ENCODE peak calls at places on chromosomes 6 and 20, in eight cellular contexts. X is SJSA1, F is GM04503, Z is KG1, J is psoas muscle, B is memory B cell, T is OCI-LY7, M is G401. S is an unnamed sample.

GRCh38 chr20:57013741-57014140 is 252.7 kb downstream of the BMP7 start:
- DNase-seq in F (no peak), T (no peak), Z (no peak), X (no peak), J (no peak), B (no peak), M (no peak), S (no peak)

GRCh38 chr6:99933129-99933528 is 60.9 kb downstream of the MCHR2 start:
- DNase-seq in M (no peak), J (no peak), B (no peak), T (no peak), X (no peak), Z (no peak), F (peak; percentile 75), S (no peak)

GRCh38 chr6:117504478-117505144 is 22.1 kb downstream of the DCBLD1 start:
- DNase-seq in Z (no peak), F (no peak), X (no peak), M (no peak), B (no peak), T (no peak), J (no peak), S (no peak)

GRCh38 chr6:166598441-166599138 is 12.1 kb upstream of the RAMACL start:
- DNase-seq in M (no peak), Z (no peak), F (peak; percentile 92), T (no peak), J (no peak), X (peak; percentile 80), B (no peak), S (no peak)

GRCh38 chr6:132820629-132821381 is 6.4 kb downstream of the RPS12 start:
- DNase-seq in M (peak; percentile 32), J (no peak), X (no peak), T (peak; percentile 31), B (no peak), Z (no peak), F (no peak), S (no peak)

GRCh38 chr6:68473433-68474210 is 161.5 kb upstream of the ADGRB3 start:
- DNase-seq in X (no peak), F (no peak), B (no peak), M (no peak), T (no peak), J (no peak), Z (no peak), S (no peak)

GRCh38 chr6:11645016-11645415 is 107.5 kb downstream of the TMEM170B start:
- DNase-seq in B (no peak), F (no peak), T (no peak), Z (no peak), J (no peak), M (no peak), X (no peak), S (no peak)

GRCh38 chr6:112307707-112308106 is 39.4 kb upstream of the RFPL4B start:
- DNase-seq in Z (no peak), F (no peak), B (peak; percentile 27), T (peak; percentile 7), X (no peak), J (no peak), M (no peak), S (no peak)

GRCh38 chr6:111871725-111872520 is 1.3 kb downstream of the FYN start:
- DNase-seq in X (no peak), B (no peak), Z (no peak), M (peak; percentile 72), F (no peak), J (no peak), T (peak; percentile 46), S (peak; percentile 40)

GRCh38 chr6:33082702-33083101 is 6.9 kb downstream of the HLA-DPB1 start:
- DNase-seq in X (no peak), F (no peak), Z (no peak), J (peak; percentile 67), B (no peak), M (peak; percentile 94), T (peak; percentile 59), S (no peak)

GRCh38 chr6:5989141-5989723 is 17.5 kb downstream of the NRN1 start:
- DNase-seq in M (no peak), Z (no peak), X (no peak), F (peak; percentile 98), T (no peak), J (peak; percentile 67), B (no peak), S (no peak)

GRCh38 chr20:62691485-62691884 is 17.2 kb upstream of the NTSR1 start:
- DNase-seq in Z (no peak), M (no peak), J (no peak), B (no peak), X (no peak), T (no peak), F (no peak), S (no peak)

GRCh38 chr20:43949741-43950618 is 35.3 kb downstream of the TOX2 start:
- DNase-seq in M (no peak), F (no peak), X (no peak), J (no peak), Z (peak; percentile 67), T (peak; percentile 64), B (no peak), S (no peak)

GRCh38 chr6:29762781-29763214 is 39.6 kb downstream of the HLA-F start:
- DNase-seq in T (no peak), X (no peak), M (no peak), Z (no peak), B (no peak), J (no peak), F (no peak), S (no peak)

GRCh38 chr20:36632147-36632486 is 13.9 kb downstream of the SLA2 start:
- DNase-seq in F (no peak), X (no peak), M (no peak), B (no peak), T (no peak), Z (no peak), J (no peak), S (no peak)

GRCh38 chr6:113564401-113565161 is 292.6 kb upstream of the MARCKS start:
- DNase-seq in M (peak; percentile 99), B (peak; percentile 32), F (peak; percentile 94), J (peak; percentile 78), T (no peak), X (peak; percentile 65), Z (no peak), S (peak; percentile 67)

GRCh38 chr20:9613871-9614270 is 99.5 kb downstream of the LAMP5 start:
- DNase-seq in Z (no peak), J (no peak), F (no peak), X (no peak), B (no peak), T (no peak), M (no peak), S (no peak)

GRCh38 chr6:142746524-142746923 is 198.5 kb downstream of the HIVEP2 start:
- DNase-seq in J (no peak), B (peak; percentile 18), T (peak; percentile 67), X (peak; percentile 49), Z (no peak), F (no peak), M (no peak), S (no peak)

GRCh38 chr6:30171677-30172471 is 8.5 kb downstream of the TRIM15 start:
- DNase-seq in F (no peak), B (no peak), J (no peak), T (peak; percentile 15), X (no peak), Z (no peak), M (no peak), S (peak; percentile 24)

GRCh38 chr6:90322976-90323474 is 26.4 kb upstream of the BACH2 start:
- DNase-seq in T (no peak), Z (no peak), J (no peak), M (no peak), F (no peak), X (no peak), B (no peak), S (no peak)

GRCh38 chr6:150029749-150030148 is 4.4 kb upstream of the RAET1L start:
- DNase-seq in B (no peak), Z (no peak), F (no peak), J (no peak), M (no peak), T (peak; percentile 52), X (no peak), S (no peak)

GRCh38 chr20:10505320-10506226 is 70.5 kb downstream of the SLX4IP start:
- DNase-seq in B (no peak), Z (no peak), T (no peak), X (no peak), M (no peak), J (peak; percentile 56), F (no peak), S (no peak)